ENCODE peak calls at places on chromosomes 13 and 19, in nine cellular contexts. B is anterior cingulate cortex; M is NCI-H774; F is hepatocyte; T is stimulated activated CD4-positive, alpha-beta T cell treated with anti-CD3 and anti-CD28 coated beads, Interleukin-15, amount 100 ng/mL, for 1 hour; R is choroid plexus epithelial cell; C is left lobe of liver; H is T-helper 17 cell; A is ascending aorta. U is an unnamed sample.

GRCh38 chr13:49367640-49368431 is 76.0 kb downstream of the CAB39L start:
- DNase-seq in C (no peak), T (no peak), A (no peak), M (no peak), R (peak; percentile 39), H (no peak), B (no peak), F (no peak), U (no peak)

GRCh38 chr13:95267662-95268369 is 33.4 kb downstream of the ABCC4 start:
- DNase-seq in M (no peak), R (peak; percentile 93), F (peak; percentile 76), T (no peak), H (no peak), A (no peak), B (no peak), C (no peak), U (no peak)

GRCh38 chr13:97944396-97945029 is 9.0 kb upstream of the IPO5 start:
- DNase-seq in R (peak; percentile 69), M (no peak), C (no peak), B (no peak), F (no peak), H (no peak), T (no peak), A (no peak), U (no peak)

GRCh38 chr13:26541041-26541440 is 16.4 kb upstream of the WASF3 start:
- DNase-seq in A (no peak), B (no peak), R (no peak), M (no peak), T (no peak), F (no peak), H (no peak), C (no peak), U (no peak)

GRCh38 chr19:13959962-13960862 is 7.9 kb downstream of the DCAF15 start:
- DNase-seq in H (no peak), B (no peak), T (no peak), R (no peak), A (no peak), C (no peak), F (peak; percentile 20), M (no peak), U (no peak)

GRCh38 chr19:31283701-31284100 is 65.5 kb downstream of the TSHZ3 start:
- DNase-seq in M (no peak), C (no peak), A (peak; percentile 34), R (no peak), B (no peak), F (no peak), T (no peak), H (no peak), U (no peak)

GRCh38 chr13:49649244-49649962 is 21.1 kb downstream of the ARL11 start:
- DNase-seq in M (no peak), R (peak; percentile 68), B (no peak), A (no peak), F (peak; percentile 32), C (no peak), H (no peak), T (no peak), U (no peak)

GRCh38 chr13:72403396-72404010 is 323.9 kb downstream of the MZT1 start:
- DNase-seq in C (no peak), B (no peak), H (no peak), T (no peak), F (no peak), A (no peak), M (no peak), R (no peak), U (no peak)

GRCh38 chr19:18339703-18340102 is 695 bp upstream of the PGPEP1 start:
- DNase-seq in M (no peak), T (no peak), F (no peak), B (no peak), R (peak; percentile 40), H (no peak), A (no peak), C (no peak), U (no peak)

GRCh38 chr13:112760440-112760839 is 70.6 kb downstream of the ATP11A start:
- DNase-seq in C (no peak), H (no peak), F (no peak), A (no peak), M (no peak), T (no peak), R (peak; percentile 46), B (no peak), U (no peak)

GRCh38 chr13:88103824-88104223 is 432.7 kb downstream of the SLITRK5 start:
- DNase-seq in B (no peak), C (no peak), R (no peak), F (no peak), T (no peak), M (no peak), A (no peak), H (no peak), U (no peak)

GRCh38 chr13:42395066-42395821 is 123.3 kb downstream of the AKAP11 start:
- DNase-seq in H (no peak), F (no peak), B (no peak), T (no peak), R (no peak), A (no peak), M (no peak), C (no peak), U (no peak)

GRCh38 chr19:58409010-58409790 is 751 bp downstream of the ZNF584 start:
- DNase-seq in M (no peak), T (no peak), A (no peak), H (no peak), C (no peak), R (peak; percentile 33), B (no peak), F (peak; percentile 56), U (no peak)

GRCh38 chr13:99580500-99581268 is 79.4 kb downstream of the TM9SF2 start:
- DNase-seq in R (no peak), A (no peak), C (no peak), B (no peak), F (no peak), H (no peak), M (no peak), T (no peak), U (no peak)

GRCh38 chr13:81773263-81773662 is 1432.3 kb upstream of the SPRY2 start:
- DNase-seq in F (no peak), M (no peak), A (no peak), B (no peak), C (no peak), T (no peak), H (no peak), R (no peak), U (no peak)

GRCh38 chr13:102097708-102098107 is 304.1 kb downstream of the FGF14 start:
- DNase-seq in R (no peak), C (no peak), M (no peak), H (no peak), B (no peak), A (no peak), T (no peak), F (no peak), U (peak; percentile 7)

GRCh38 chr19:53520163-53520546 is 17.8 kb upstream of the ZNF331 start:
- DNase-seq in A (no peak), R (no peak), B (no peak), T (no peak), M (no peak), C (no peak), F (no peak), H (no peak), U (no peak)

GRCh38 chr13:30744056-30744684 is 8.8 kb downstream of the ALOX5AP start:
- DNase-seq in B (no peak), R (peak; percentile 57), M (no peak), C (no peak), H (peak; percentile 80), T (peak; percentile 61), A (peak; percentile 74), F (peak; percentile 32), U (no peak)

GRCh38 chr13:94389544-94390351 is 89.7 kb downstream of the DCT start:
- DNase-seq in F (peak; percentile 10), B (no peak), H (no peak), C (no peak), R (no peak), T (no peak), A (no peak), M (no peak), U (no peak)

GRCh38 chr13:63614874-63615612 is 2199.4 kb upstream of the PCDH20 start:
- DNase-seq in M (no peak), H (no peak), A (no peak), C (no peak), B (no peak), F (no peak), T (no peak), R (peak; percentile 27), U (no peak)

GRCh38 chr13:72489751-72490150 is 237.7 kb downstream of the MZT1 start:
- DNase-seq in A (no peak), R (no peak), B (no peak), T (no peak), M (no peak), H (no peak), C (no peak), F (no peak), U (no peak)

GRCh38 chr13:34886987-34887386 is 55.1 kb upstream of the NBEA start:
- DNase-seq in T (no peak), R (no peak), C (no peak), H (no peak), F (no peak), A (no peak), M (no peak), B (no peak), U (no peak)

GRCh38 chr13:71922191-71922590 is 55.2 kb upstream of the DACH1 start:
- DNase-seq in F (no peak), A (no peak), H (no peak), B (no peak), M (no peak), C (no peak), R (peak; percentile 26), T (no peak), U (no peak)

GRCh38 chr13:48266150-48266549 is 33.1 kb downstream of the ITM2B start:
- DNase-seq in C (no peak), M (no peak), A (no peak), R (no peak), H (no peak), T (no peak), B (no peak), F (no peak), U (no peak)

GRCh38 chr13:40665061-40665753 is 1.2 kb downstream of the FOXO1 start:
- DNase-seq in H (no peak), A (peak; percentile 67), B (no peak), R (no peak), C (peak; percentile 70), T (no peak), F (peak; percentile 57), M (no peak), U (no peak)

GRCh38 chr19:36528921-36529518 is 949 bp upstream of the ZNF260 start:
- DNase-seq in A (no peak), R (no peak), T (no peak), B (peak; percentile 20), F (peak; percentile 39), C (no peak), M (no peak), H (no peak), U (no peak)

GRCh38 chr13:112213467-112214245 is 146.7 kb downstream of the SOX1 start:
- DNase-seq in H (no peak), C (peak; percentile 93), A (no peak), F (peak; percentile 20), R (no peak), M (peak; percentile 99), B (no peak), T (no peak), U (peak; percentile 87)

GRCh38 chr19:11548315-11548700 is 9.7 kb downstream of the CNN1 start:
- DNase-seq in H (no peak), B (no peak), M (no peak), T (no peak), C (no peak), R (no peak), F (no peak), A (no peak), U (no peak)

GRCh38 chr13:94323746-94324408 is 155.6 kb downstream of the DCT start:
- DNase-seq in H (no peak), A (no peak), T (no peak), C (no peak), R (no peak), B (no peak), M (no peak), F (no peak), U (no peak)

GRCh38 chr19:1412323-1412923 is 5.0 kb downstream of the DAZAP1 start:
- DNase-seq in F (no peak), M (no peak), B (no peak), A (no peak), C (no peak), T (no peak), R (no peak), H (no peak), U (no peak)

GRCh38 chr13:47455581-47455980 is 545.5 kb downstream of the SUCLA2 start:
- DNase-seq in A (no peak), T (no peak), R (peak; percentile 13), H (no peak), C (no peak), F (no peak), B (no peak), M (no peak), U (no peak)